ENCODE peak calls at places on chromosomes 16 and 17, in ten cellular contexts. E is breast epithelium, M is Panc1, U is HCT116, K is suprapubic skin, A is GM23338, V is transverse colon, C is spleen, Z is prostate gland, H is stomach. R is an unnamed sample.

GRCh38 chr17:27746881-27747280 is 53.4 kb downstream of the NOS2 start:
- DNase-seq in E (no peak), M (no peak), U (no peak), K (no peak), A (no peak), V (no peak), C (no peak), Z (no peak), H (no peak), R (no peak)

GRCh38 chr16:64365448-64365858 is 756.4 kb downstream of the CDH11 start:
- DNase-seq in E (no peak), M (no peak), U (no peak), K (no peak), A (no peak), V (no peak), C (no peak), Z (no peak), H (no peak), R (no peak)

GRCh38 chr16:4891886-4892216 is 44.6 kb downstream of the UBN1 start:
- DNase-seq in E (no peak), M (no peak), U (no peak), K (no peak), A (no peak), V (no peak), C (no peak), Z (no peak), H (no peak), R (no peak)

GRCh38 chr17:32275060-32276042 is 9.7 kb downstream of the RHBDL3 start:
- DNase-seq in E (no peak), M (no peak), U (peak; percentile 23), K (no peak), A (peak; percentile 72), V (no peak), C (no peak), Z (no peak), H (no peak), R (no peak)

GRCh38 chr17:40307691-40308289 is 1.2 kb upstream of the RARA start:
- DNase-seq in E (no peak), M (no peak), U (no peak), K (peak; percentile 38), A (no peak), V (no peak), C (peak; percentile 83), Z (no peak), H (no peak), R (peak; percentile 71)

GRCh38 chr16:65689726-65690125 is 567.9 kb upstream of the CDH11 start:
- DNase-seq in E (no peak), M (no peak), U (no peak), K (no peak), A (no peak), V (no peak), C (no peak), Z (no peak), H (no peak), R (no peak)

GRCh38 chr17:55360971-55361370 is 60.7 kb downstream of the MMD start:
- DNase-seq in E (no peak), M (no peak), U (no peak), K (no peak), A (no peak), V (no peak), C (no peak), Z (no peak), H (no peak), R (no peak)

GRCh38 chr16:29667755-29668154 is 4.7 kb downstream of the SPN start:
- DNase-seq in E (no peak), M (no peak), U (no peak), K (no peak), A (no peak), V (no peak), C (no peak), Z (no peak), H (no peak), R (no peak)

GRCh38 chr16:65532218-65532617 is 410.4 kb upstream of the CDH11 start:
- DNase-seq in E (no peak), M (no peak), U (no peak), K (no peak), A (no peak), V (no peak), C (no peak), Z (no peak), H (no peak), R (no peak)

GRCh38 chr17:68053237-68054030 is 17.9 kb downstream of the KPNA2 start:
- DNase-seq in E (no peak), M (no peak), U (no peak), K (peak; percentile 90), A (no peak), V (no peak), C (no peak), Z (no peak), H (no peak), R (peak; percentile 25)

GRCh38 chr17:33871720-33872535 is 383.2 kb upstream of the CCL2 start:
- DNase-seq in E (no peak), M (peak; percentile 46), U (no peak), K (no peak), A (no peak), V (no peak), C (no peak), Z (no peak), H (no peak), R (no peak)

GRCh38 chr16:85910073-85910853 is 11.3 kb downstream of the IRF8 start:
- DNase-seq in E (no peak), M (no peak), U (no peak), K (no peak), A (no peak), V (no peak), C (peak; percentile 86), Z (no peak), H (no peak), R (no peak)

GRCh38 chr17:17663160-17664072 is 17.8 kb upstream of the RAI1 start:
- DNase-seq in E (no peak), M (no peak), U (peak; percentile 84), K (no peak), A (peak; percentile 90), V (peak; percentile 60), C (peak; percentile 88), Z (no peak), H (peak; percentile 44), R (no peak)
- TF ChIP-seq POLR2AphosphoS5 in E (no peak), M (no peak), U (peak; percentile 18), K (no peak), A (no peak), V (no peak), C (peak; percentile 58), Z (no peak), H (no peak), R (no peak)

DNA sequence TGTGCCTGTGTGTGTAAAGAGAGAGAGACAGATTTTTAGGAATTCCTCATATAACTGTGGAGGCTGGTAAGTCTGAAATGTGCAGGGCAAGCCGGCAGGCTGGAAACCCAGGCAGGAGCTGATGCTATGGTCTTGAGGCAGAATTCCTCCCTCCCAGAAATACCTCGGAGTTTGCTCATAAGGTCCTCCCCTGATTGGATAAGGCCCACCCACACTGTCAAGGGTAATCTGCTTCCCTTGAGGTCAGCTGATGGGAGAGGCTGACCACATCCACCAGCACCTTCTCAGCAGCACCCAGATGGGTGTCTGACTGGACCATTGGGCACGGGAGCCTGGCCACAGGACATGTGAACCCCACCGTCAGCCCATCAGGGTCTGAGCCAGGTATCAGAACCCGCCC is 42.4 kb downstream of the C16orf95 start:
- DNase-seq in E (no peak), M (no peak), U (no peak), K (no peak), A (no peak), V (no peak), C (peak; percentile 36), Z (no peak), H (no peak), R (no peak)
- TF ChIP-seq POLR2AphosphoS5 in E (no peak), M (no peak), U (no peak), K (no peak), A (no peak), V (no peak), C (no peak), Z (no peak), H (no peak), R (no peak)

DNA sequence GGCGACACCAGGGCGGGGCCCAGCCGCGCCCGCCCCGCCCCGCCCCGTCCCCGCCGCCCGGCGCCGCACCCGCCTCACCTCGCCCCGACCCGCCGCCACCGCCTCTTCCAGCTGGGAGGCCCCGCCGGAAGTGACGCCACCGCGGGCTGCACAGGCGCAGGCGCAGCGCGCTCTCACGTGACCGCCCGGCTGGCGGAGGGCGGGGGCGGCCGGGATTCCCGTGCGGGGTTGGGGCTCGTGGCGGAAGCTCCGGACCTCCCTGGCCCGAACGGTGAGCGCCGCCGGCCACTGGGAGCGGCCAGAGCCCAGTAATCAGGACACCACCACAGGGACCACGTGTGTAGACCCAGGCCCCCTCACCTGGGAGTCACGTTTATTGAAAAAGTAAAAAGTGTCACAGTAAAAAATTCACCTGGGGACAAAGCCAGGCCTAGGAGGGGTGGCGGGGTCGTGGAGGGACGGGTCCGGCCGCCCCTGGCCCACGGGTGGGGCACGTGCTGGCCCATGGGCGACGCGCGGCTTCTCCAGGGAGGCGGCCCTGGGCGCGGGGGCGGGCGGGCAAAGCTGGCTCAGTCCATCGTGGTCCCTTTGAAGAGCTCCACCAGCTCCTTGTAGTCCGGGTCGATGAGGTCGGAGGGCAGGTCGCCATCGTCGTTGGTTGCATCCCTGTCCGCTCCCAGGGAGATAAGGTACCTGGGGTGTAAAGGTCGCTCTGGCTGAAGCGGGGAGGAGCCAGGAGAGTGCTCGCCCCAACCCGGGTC is at the start of gene MCRIP1:
- DNase-seq in E (peak; percentile 95), M (no peak), U (peak; percentile 91), K (peak; percentile 97), A (peak; percentile 98), V (peak; percentile 97), C (peak; percentile 98), Z (peak; percentile 94), H (peak; percentile 98), R (peak; percentile 96)
- TF ChIP-seq POLR2AphosphoS5 in E (peak; percentile 90), M (peak; percentile 79), U (peak; percentile 74), K (peak; percentile 47), A (peak; percentile 87), V (peak; percentile 97), C (peak; percentile 97), Z (peak; percentile 90), H (peak; percentile 97), R (peak; percentile 95)

GRCh38 chr16:72960101-72960500 is 87.8 kb downstream of the ZFHX3 start:
- DNase-seq in E (no peak), M (no peak), U (no peak), K (no peak), A (no peak), V (no peak), C (no peak), Z (no peak), H (no peak), R (no peak)

GRCh38 chr16:72957303-72958277 is 90.3 kb downstream of the ZFHX3 start:
- DNase-seq in E (no peak), M (no peak), U (no peak), K (no peak), A (no peak), V (no peak), C (no peak), Z (no peak), H (no peak), R (peak; percentile 66)

GRCh38 chr16:72958522-72959076 is 89.3 kb downstream of the ZFHX3 start:
- DNase-seq in E (no peak), M (no peak), U (no peak), K (no peak), A (no peak), V (no peak), C (no peak), Z (no peak), H (no peak), R (no peak)

GRCh38 chr16:72959301-72959996 is 88.5 kb downstream of the ZFHX3 start:
- DNase-seq in E (no peak), M (no peak), U (no peak), K (no peak), A (no peak), V (no peak), C (no peak), Z (no peak), H (no peak), R (peak; percentile 79)

GRCh38 chr16:72956124-72957064 is 91.5 kb downstream of the ZFHX3 start:
- DNase-seq in E (no peak), M (no peak), U (no peak), K (no peak), A (no peak), V (no peak), C (no peak), Z (peak; percentile 38), H (no peak), R (no peak)
- TF ChIP-seq POLR2AphosphoS5 in E (no peak), M (no peak), U (no peak), K (no peak), A (no peak), V (no peak), C (no peak), Z (peak; percentile 79), H (no peak), R (no peak)